ENCODE peak calls at places on chromosomes 6 and 20, in four cellular contexts. U is A549, B is tibial nerve, L is esophagus squamous epithelium. V is an unnamed sample. For H3K4me1, the result is how much of the 10 kb centered on the place peaks cover.

GRCh38 chr6:87658516-87658915 is 43.5 kb downstream of the AKIRIN2 start:
- DNase-seq in U (no peak), B (no peak), L (no peak), V (no peak)

GRCh38 chr20:55439057-55439456 is 566.3 kb downstream of the CBLN4 start:
- DNase-seq in U (no peak), B (no peak), L (no peak), V (no peak)

GRCh38 chr6:147287869-147288271 is 83.7 kb downstream of the STXBP5 start:
- DNase-seq in U (peak), B (no peak), L (no peak), V (no peak)

GRCh38 chr20:4076671-4077070 is 61.3 kb upstream of the RNF24 start:
- DNase-seq in U (no peak), B (no peak), L (no peak), V (no peak)

GRCh38 chr20:48574383-48574782 is 253.4 kb downstream of the PREX1 start:
- DNase-seq in U (peak), B (no peak), L (no peak), V (no peak)

GRCh38 chr6:83031689-83032088 is 34.0 kb downstream of the UBE3D start:
- DNase-seq in U (no peak), B (no peak), L (no peak), V (no peak)

GRCh38 chr6:122484760-122485159 is 13.2 kb upstream of the SERINC1 start:
- DNase-seq in U (no peak), B (no peak), L (no peak), V (no peak)

GRCh38 chr6:152161501-152161900 is 354.0 kb downstream of the ESR1 start:
- DNase-seq in U (no peak), B (no peak), L (no peak), V (no peak)

GRCh38 chr20:53914861-53915458 is 155.4 kb downstream of the BCAS1 start:
- DNase-seq in U (no peak), B (no peak), L (no peak), V (no peak)

GRCh38 chr20:4171538-4172116 is 156.3 kb upstream of the RNF24 start:
- DNase-seq in U (peak), B (no peak), L (no peak), V (no peak)

GRCh38 chr6:112415366-112415765 is 68.2 kb downstream of the RFPL4B start:
- DNase-seq in U (no peak), B (no peak), L (no peak), V (no peak)

GRCh38 chr6:166955865-166956443 is 396 bp downstream of the RNASET2 start:
- DNase-seq in U (no peak), B (no peak), L (no peak), V (no peak)

GRCh38 chr20:54263266-54263665 is 55.4 kb downstream of the PFDN4 start:
- DNase-seq in U (no peak), B (no peak), L (no peak), V (no peak)

GRCh38 chr6:42782689-42783176 is 881 bp downstream of the BICRAL start:
- DNase-seq in U (peak), B (peak), L (no peak), V (peak)

GRCh38 chr6:45911691-45912090 is 104.0 kb downstream of the CLIC5 start:
- DNase-seq in U (no peak), B (no peak), L (no peak), V (no peak)

GRCh38 chr20:36482044-36482473 is 59.3 kb upstream of the MYL9 start:
- DNase-seq in U (no peak), B (no peak), L (no peak), V (peak)

GRCh38 chr6:170209354-170210025 is 81.4 kb downstream of the DLL1 start:
- DNase-seq in U (no peak), B (no peak), L (no peak), V (no peak)

GRCh38 chr6:64250126-64250525 is 614.5 kb downstream of the PHF3 start:
- DNase-seq in U (peak), B (no peak), L (no peak), V (no peak)
- TF ChIP-seq CTCF in U (no peak), B (no peak), L (no peak), V (no peak)

DNA sequence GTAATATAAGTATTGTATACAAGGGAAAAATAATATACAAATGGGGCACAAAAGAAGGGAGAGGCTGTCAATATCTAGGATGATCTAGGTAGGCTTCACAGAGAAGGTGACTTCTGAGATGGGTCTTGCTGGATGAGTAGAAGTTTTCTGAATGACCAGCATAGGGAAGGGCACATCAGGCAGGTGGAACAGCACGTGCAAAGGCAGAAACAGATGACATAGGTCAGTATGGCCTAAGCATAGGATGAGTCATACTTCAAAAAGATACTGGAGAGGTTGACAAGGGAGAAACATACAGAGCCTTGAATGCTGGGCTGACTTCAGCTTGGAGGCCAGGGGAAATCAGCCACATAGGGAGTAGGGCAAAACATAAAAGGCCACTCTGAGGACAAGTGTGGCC is 31.9 kb upstream of the SIRPA start:
- DNase-seq in U (no peak), B (no peak), L (no peak), V (no peak)
- H3K4me1 ChIP-seq in U (under half), B (under half), L (under half), V (under half)

GRCh38 chr20:58433029-58433657 is 44.1 kb downstream of the VAPB start:
- DNase-seq in U (no peak), B (no peak), L (no peak), V (no peak)
- TF ChIP-seq POLR2A in U (no peak), B (no peak), L (no peak), V (no peak)

DNA sequence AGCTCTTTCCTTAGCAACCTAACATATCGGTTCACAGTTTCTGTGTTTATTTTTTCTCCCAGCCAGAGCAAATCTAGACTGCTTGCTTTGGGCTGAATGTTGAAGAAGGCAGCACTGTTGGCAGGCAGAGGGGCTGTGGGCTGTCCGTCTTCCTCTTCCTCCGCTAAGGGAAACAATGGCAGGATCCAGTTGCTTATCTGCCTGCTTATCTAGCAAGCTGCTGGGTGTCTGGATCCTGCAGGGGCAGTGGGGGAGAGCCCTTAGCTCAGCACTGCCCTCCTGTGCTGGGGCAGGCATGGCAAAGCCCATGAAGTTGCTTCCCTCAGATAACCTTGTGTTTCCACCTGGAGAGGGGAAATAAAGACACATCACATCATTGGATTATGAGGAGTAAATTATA is 92.7 kb upstream of the CD93 start:
- DNase-seq in U (no peak), B (no peak), L (no peak), V (no peak)
- TF ChIP-seq CTCF in U (no peak), B (no peak), L (no peak), V (peak)